ENCODE peak calls at places on chromosomes 2 and 18, in eight cellular contexts. G is GM13976, H is frontal cortex, W is cardiac muscle cell, R is NCI-H446 treated with DMSO at 0.1 percent for 48 hours, Z is T-helper 2 cell, F is B cell, T is fibroblast of villous mesenchyme. I is an unnamed sample.

GRCh38 chr2:136482966-136483365 is 282.4 kb upstream of the THSD7B start:
- DNase-seq in Z (no peak), F (no peak), W (no peak), G (no peak), R (peak; percentile 26), H (no peak), T (no peak), I (no peak)

GRCh38 chr2:28681216-28681981 is 70.2 kb upstream of the PPP1CB start:
- DNase-seq in F (peak; percentile 58), W (peak; percentile 76), G (peak; percentile 86), Z (peak; percentile 43), T (no peak), H (peak; percentile 31), R (no peak), I (no peak)

GRCh38 chr2:179410552-179411356 is 146.1 kb upstream of the SESTD1 start:
- DNase-seq in H (peak; percentile 20), F (peak; percentile 17), G (peak; percentile 34), W (peak; percentile 79), Z (no peak), T (peak; percentile 64), R (peak; percentile 7), I (peak; percentile 58)

GRCh38 chr2:152715854-152716428 is 1.3 kb downstream of the PRPF40A start:
- DNase-seq in Z (no peak), H (no peak), W (peak; percentile 21), R (peak; percentile 12), F (no peak), G (no peak), T (no peak), I (no peak)

GRCh38 chr2:9298583-9298982 is 92.0 kb downstream of the ASAP2 start:
- DNase-seq in Z (no peak), F (no peak), W (no peak), R (no peak), G (no peak), T (no peak), H (no peak), I (no peak)

GRCh38 chr2:221610249-221610648 is 38.1 kb upstream of the EPHA4 start:
- DNase-seq in W (no peak), Z (no peak), G (no peak), F (no peak), T (no peak), R (no peak), H (no peak), I (no peak)

GRCh38 chr2:64204006-64204632 is 59.9 kb upstream of the PELI1 start:
- DNase-seq in F (peak; percentile 56), Z (peak; percentile 24), G (peak; percentile 75), R (no peak), W (peak; percentile 57), H (peak; percentile 33), T (peak; percentile 81), I (no peak)

GRCh38 chr2:33104726-33105125 is 158.0 kb downstream of the LTBP1 start:
- DNase-seq in H (no peak), F (no peak), T (peak; percentile 45), R (no peak), Z (no peak), W (peak; percentile 61), G (no peak), I (no peak)

GRCh38 chr2:74502147-74502719 is 2.8 kb upstream of the LBX2 start:
- DNase-seq in T (no peak), R (no peak), H (no peak), F (peak; percentile 40), G (no peak), Z (no peak), W (no peak), I (no peak)

GRCh38 chr18:77749189-77749588 is 499.5 kb downstream of the GALR1 start:
- DNase-seq in F (no peak), Z (no peak), R (no peak), G (no peak), T (no peak), H (no peak), W (no peak), I (peak; percentile 2)

GRCh38 chr2:133286326-133286922 is 281.8 kb downstream of the NCKAP5 start:
- DNase-seq in Z (no peak), F (no peak), G (no peak), W (no peak), R (no peak), T (peak; percentile 54), H (no peak), I (no peak)

GRCh38 chr2:67313536-67313935 is 83.6 kb upstream of the ETAA1 start:
- DNase-seq in T (no peak), R (no peak), G (no peak), F (no peak), H (no peak), W (no peak), Z (no peak), I (no peak)

GRCh38 chr2:148096012-148096411 is 75.1 kb downstream of the MBD5 start:
- DNase-seq in G (no peak), Z (no peak), H (no peak), R (no peak), T (no peak), W (peak; percentile 2), F (no peak), I (no peak)

GRCh38 chr2:36675579-36675978 is 20.9 kb upstream of the VIT start:
- DNase-seq in F (no peak), W (no peak), T (no peak), H (no peak), R (no peak), G (no peak), Z (no peak), I (no peak)

GRCh38 chr2:136238552-136239346 is 120.8 kb upstream of the CXCR4 start:
- DNase-seq in R (no peak), H (no peak), W (peak; percentile 46), Z (no peak), G (peak; percentile 60), T (peak; percentile 79), F (peak; percentile 55), I (no peak)

GRCh38 chr2:219175928-219176817 is 552 bp downstream of the CNPPD1 start:
- DNase-seq in T (peak; percentile 28), F (peak; percentile 76), G (peak; percentile 46), H (peak; percentile 47), W (peak; percentile 38), R (no peak), Z (no peak), I (peak; percentile 56)

GRCh38 chr2:159968282-159968900 is 94.0 kb downstream of the PLA2R1 start:
- DNase-seq in R (no peak), T (peak; percentile 42), H (peak; percentile 44), Z (no peak), W (peak; percentile 75), F (no peak), G (peak; percentile 42), I (peak; percentile 67)

GRCh38 chr2:26008095-26008494 is 25.8 kb upstream of the RAB10 start:
- DNase-seq in Z (no peak), W (no peak), G (no peak), R (no peak), F (no peak), T (no peak), H (no peak), I (no peak)

GRCh38 chr2:176562359-176563043 is 293.3 kb downstream of the MTX2 start:
- DNase-seq in Z (no peak), W (peak; percentile 74), H (no peak), R (no peak), G (no peak), T (peak; percentile 61), F (no peak), I (no peak)

GRCh38 chr18:9737814-9738160 is 29.7 kb downstream of the RAB31 start:
- DNase-seq in H (no peak), W (no peak), G (no peak), T (no peak), Z (no peak), R (no peak), F (no peak), I (peak; percentile 8)

GRCh38 chr2:45595724-45596435 is 15.2 kb downstream of the SRBD1 start:
- DNase-seq in F (no peak), G (no peak), R (peak; percentile 21), T (no peak), Z (no peak), W (peak; percentile 69), H (no peak), I (no peak)

GRCh38 chr2:141384676-141385075 is 746.1 kb downstream of the LRP1B start:
- DNase-seq in G (no peak), R (no peak), H (no peak), W (peak; percentile 7), F (no peak), T (peak; percentile 39), Z (no peak), I (no peak)

GRCh38 chr2:161273038-161273760 is 35.0 kb upstream of the PSMD14 start:
- DNase-seq in F (peak; percentile 16), R (peak; percentile 24), W (peak; percentile 76), T (peak; percentile 76), H (peak; percentile 18), Z (no peak), G (peak; percentile 45), I (peak; percentile 30)

GRCh38 chr2:40700211-40700954 is 248.5 kb upstream of the SLC8A1 start:
- DNase-seq in R (no peak), H (no peak), T (no peak), W (no peak), Z (no peak), F (no peak), G (no peak), I (no peak)

GRCh38 chr18:23568265-23568664 is 18.0 kb downstream of the NPC1 start:
- DNase-seq in Z (no peak), H (no peak), T (peak; percentile 31), R (no peak), G (no peak), W (no peak), F (no peak), I (no peak)

GRCh38 chr2:42967959-42968674 is 175.7 kb upstream of the HAAO start:
- DNase-seq in F (no peak), T (peak; percentile 85), R (no peak), H (no peak), W (peak; percentile 88), Z (no peak), G (no peak), I (no peak)

GRCh38 chr18:32911660-32912284 is 138.9 kb upstream of the KLHL14 start:
- DNase-seq in R (no peak), G (no peak), Z (no peak), W (no peak), H (no peak), F (no peak), T (peak; percentile 13), I (no peak)

I was measured in cerebellum.